ENCODE peak calls at places on chromosomes 16 and 17, in nine cellular contexts. C is GM12864; J is non-pigmented ciliary epithelial cell; T is ascending aorta; K is naive thymus-derived CD4-positive, alpha-beta T cell; G is central memory CD4-positive, alpha-beta T cell; I is fibroblast of gingiva; A is HFFc6; R is Ammon's horn. D is an unnamed sample.

GRCh38 chr17:41812176-41813038 is at the start of gene FKBP10:
- DNase-seq in I (peak), T (no peak), A (peak), G (peak), R (peak), J (peak), K (peak), C (no peak), D (peak)

GRCh38 chr17:42276359-42276608 is at the start of gene STAT5B:
- DNase-seq in C (no peak), J (no peak), G (peak), I (peak), A (no peak), T (no peak), R (peak), K (peak), D (peak)

GRCh38 chr17:60230358-60230757 is 80.6 kb downstream of the CA4 start:
- DNase-seq in T (no peak), G (no peak), J (no peak), R (no peak), C (no peak), I (peak), A (peak), K (no peak), D (no peak)

GRCh38 chr17:49991409-49991808 is 3.6 kb downstream of the DLX3 start:
- DNase-seq in C (no peak), T (no peak), A (no peak), I (no peak), J (no peak), R (no peak), K (no peak), G (no peak), D (no peak)

GRCh38 chr16:22353188-22353919 is 21.1 kb downstream of the CDR2 start:
- DNase-seq in C (no peak), I (peak), J (peak), G (no peak), K (no peak), T (no peak), R (no peak), A (peak), D (no peak)

GRCh38 chr17:7888184-7888920 is at the start of gene CHD3:
- DNase-seq in A (no peak), T (no peak), R (no peak), J (no peak), G (peak), K (peak), I (no peak), C (no peak), D (peak)

GRCh38 chr17:8896087-8896486 is 28.6 kb upstream of the PIK3R6 start:
- DNase-seq in R (no peak), K (no peak), G (no peak), T (no peak), C (no peak), I (no peak), J (no peak), A (no peak), D (no peak)

GRCh38 chr17:79114455-79115301 is 40.1 kb downstream of the ENGASE start:
- DNase-seq in J (no peak), K (no peak), T (no peak), C (no peak), I (no peak), G (no peak), R (no peak), A (no peak), D (peak)

GRCh38 chr17:64423881-64424280 is 25.0 kb upstream of the MILR1 start:
- DNase-seq in I (no peak), J (no peak), A (no peak), T (no peak), G (no peak), K (no peak), R (no peak), C (no peak), D (no peak)

GRCh38 chr17:5500247-5500803 is 14.0 kb downstream of the MIS12 start:
- DNase-seq in C (no peak), G (peak), K (peak), J (no peak), T (no peak), A (no peak), I (no peak), R (peak), D (peak)

GRCh38 chr16:67468731-67469130 is 12.2 kb downstream of the ATP6V0D1 start:
- DNase-seq in A (no peak), R (no peak), I (no peak), T (no peak), C (no peak), G (no peak), J (no peak), K (no peak), D (no peak)

GRCh38 chr16:53356478-53357207 is 77.6 kb upstream of the RBL2 start:
- DNase-seq in A (no peak), I (no peak), G (no peak), K (no peak), J (no peak), T (no peak), C (no peak), R (no peak), D (no peak)

GRCh38 chr16:11182381-11182780 is 73.6 kb downstream of the SOCS1 start:
- DNase-seq in A (no peak), J (no peak), G (no peak), K (no peak), I (no peak), R (no peak), T (no peak), C (no peak), D (no peak)

GRCh38 chr16:88924834-88925539 is 52.0 kb downstream of the CBFA2T3 start:
- DNase-seq in C (no peak), K (no peak), G (no peak), R (peak), T (no peak), J (peak), A (peak), I (peak), D (no peak)

GRCh38 chr17:41654908-41655607 is 30.7 kb upstream of the KRT17 start:
- DNase-seq in K (no peak), G (no peak), J (no peak), R (no peak), I (no peak), C (no peak), A (no peak), T (no peak), D (no peak)

GRCh38 chr17:7438656-7439460 is 454 bp upstream of the FGF11 start:
- DNase-seq in A (no peak), T (no peak), I (no peak), C (no peak), J (no peak), R (no peak), K (no peak), G (no peak), D (no peak)

GRCh38 chr16:85782476-85782875 is 16.9 kb downstream of the EMC8 start:
- DNase-seq in R (peak), I (peak), T (no peak), K (no peak), C (no peak), J (no peak), A (no peak), G (no peak), D (no peak)

GRCh38 chr16:2154533-2155090 is 970 bp upstream of the TRAF7 start:
- DNase-seq in A (no peak), G (no peak), K (no peak), I (no peak), T (no peak), C (no peak), J (no peak), R (no peak), D (no peak)

GRCh38 chr16:583470-583814 is 6.4 kb upstream of the RAB40C start:
- DNase-seq in I (no peak), K (no peak), J (no peak), A (no peak), C (no peak), T (no peak), G (no peak), R (no peak), D (no peak)

GRCh38 chr17:64087252-64088005 is 42.5 kb downstream of the ERN1 start:
- DNase-seq in C (no peak), T (no peak), R (no peak), A (no peak), K (no peak), G (no peak), J (no peak), I (no peak), D (no peak)

GRCh38 chr17:62897706-62898105 is 68.3 kb upstream of the TANC2 start:
- DNase-seq in J (no peak), G (no peak), K (no peak), C (no peak), A (no peak), R (no peak), T (no peak), I (no peak), D (no peak)

GRCh38 chr17:59668816-59669215 is 38.4 kb downstream of the PTRH2 start:
- DNase-seq in G (no peak), K (no peak), A (peak), I (peak), R (no peak), C (no peak), T (no peak), J (peak), D (no peak)

GRCh38 chr16:89315271-89315670 is 97.8 kb downstream of the ZNF778 start:
- DNase-seq in R (no peak), K (no peak), T (no peak), I (no peak), G (no peak), C (no peak), J (no peak), A (no peak), D (no peak)

GRCh38 chr17:74924250-74924948 is at the start of gene OTOP2:
- DNase-seq in T (no peak), C (no peak), G (no peak), R (peak), J (no peak), I (no peak), K (peak), A (no peak), D (no peak)

GRCh38 chr17:57603978-57604377 is 141.1 kb downstream of the CCDC182 start:
- DNase-seq in C (no peak), K (peak), J (no peak), I (no peak), A (no peak), R (peak), G (peak), T (no peak), D (no peak)

GRCh38 chr17:5832886-5833285 is 237.3 kb upstream of the WSCD1 start:
- DNase-seq in G (peak), R (no peak), T (no peak), K (peak), I (peak), J (peak), C (no peak), A (peak), D (peak)

GRCh38 chr16:12439443-12440232 is 364.0 kb downstream of the CPPED1 start:
- DNase-seq in A (no peak), R (no peak), T (no peak), G (no peak), K (no peak), I (no peak), C (no peak), J (no peak), D (peak)

GRCh38 chr16:80599466-80599865 is 58.7 kb downstream of the DYNLRB2 start:
- DNase-seq in I (no peak), K (no peak), G (no peak), R (no peak), C (no peak), T (no peak), J (no peak), A (peak), D (no peak)

GRCh38 chr17:75110307-75110937 is 653 bp downstream of the ARMC7 start:
- DNase-seq in R (no peak), G (peak), J (no peak), A (no peak), I (no peak), C (no peak), T (no peak), K (no peak), D (no peak)

GRCh38 chr16:50270510-50271147 is 4.3 kb downstream of the ADCY7 start:
- DNase-seq in G (no peak), T (no peak), C (no peak), J (no peak), A (no peak), I (no peak), K (no peak), R (no peak), D (no peak)

GRCh38 chr16:79042141-79042540 is 558.4 kb downstream of the MAF start:
- DNase-seq in R (no peak), G (no peak), T (no peak), A (no peak), C (no peak), J (no peak), I (no peak), K (no peak), D (no peak)

GRCh38 chr16:50457423-50457822 is 88.6 kb upstream of the BRD7 start:
- DNase-seq in K (no peak), I (no peak), G (no peak), A (no peak), J (no peak), T (no peak), C (no peak), R (no peak), D (no peak)

GRCh38 chr17:28370035-28370743 is at the start of gene VTN:
- DNase-seq in G (no peak), C (no peak), K (no peak), A (no peak), T (no peak), R (no peak), J (no peak), I (no peak), D (no peak)

D was measured in NCI-H1105 treated with DMSO at 0.1 percent for 48 hours.